ENCODE peak calls at places on chromosome 2, in six cellular contexts. A is lower leg skin, D is HCT116, V is endothelial cell of umbilical vein, L is heart left ventricle, Z is ovary. K is an unnamed sample.

GRCh38 chr2:39228413-39229209 is 15.2 kb downstream of the CDKL4 start:
- DNase-seq in A (no peak), D (no peak), V (no peak), L (peak; percentile 55), Z (no peak), K (no peak)

GRCh38 chr2:209556354-209556961 is 132.6 kb downstream of the MAP2 start:
- DNase-seq in A (no peak), D (peak; percentile 27), V (peak; percentile 70), L (no peak), Z (no peak), K (peak; percentile 9)

GRCh38 chr2:58042486-58042970 is 4.1 kb upstream of the VRK2 start:
- DNase-seq in A (no peak), D (peak; percentile 92), V (peak; percentile 95), L (no peak), Z (no peak), K (peak; percentile 19)

GRCh38 chr2:157254041-157254440 is 3.5 kb upstream of the GALNT5 start:
- DNase-seq in A (no peak), D (no peak), V (no peak), L (no peak), Z (no peak), K (no peak)

GRCh38 chr2:97996679-97997078 is 931 bp upstream of the TMEM131 start:
- DNase-seq in A (no peak), D (no peak), V (no peak), L (no peak), Z (peak; percentile 39), K (no peak)

GRCh38 chr2:170714156-170715061 is 728 bp upstream of the SP5 start:
- DNase-seq in A (peak; percentile 87), D (no peak), V (no peak), L (no peak), Z (peak; percentile 45), K (peak; percentile 48)

GRCh38 chr2:153287109-153287801 is 191.3 kb downstream of the RPRM start:
- DNase-seq in A (no peak), D (peak; percentile 47), V (no peak), L (no peak), Z (no peak), K (no peak)

GRCh38 chr2:96146151-96146880 is 1.1 kb upstream of the DUSP2 start:
- DNase-seq in A (no peak), D (no peak), V (no peak), L (peak; percentile 84), Z (peak; percentile 57), K (no peak)

GRCh38 chr2:174970092-174970491 is 35.1 kb downstream of the CHN1 start:
- DNase-seq in A (no peak), D (no peak), V (no peak), L (no peak), Z (no peak), K (no peak)

GRCh38 chr2:19710230-19710629 is 191.6 kb downstream of the TTC32 start:
- DNase-seq in A (no peak), D (no peak), V (no peak), L (no peak), Z (no peak), K (no peak)

DNA sequence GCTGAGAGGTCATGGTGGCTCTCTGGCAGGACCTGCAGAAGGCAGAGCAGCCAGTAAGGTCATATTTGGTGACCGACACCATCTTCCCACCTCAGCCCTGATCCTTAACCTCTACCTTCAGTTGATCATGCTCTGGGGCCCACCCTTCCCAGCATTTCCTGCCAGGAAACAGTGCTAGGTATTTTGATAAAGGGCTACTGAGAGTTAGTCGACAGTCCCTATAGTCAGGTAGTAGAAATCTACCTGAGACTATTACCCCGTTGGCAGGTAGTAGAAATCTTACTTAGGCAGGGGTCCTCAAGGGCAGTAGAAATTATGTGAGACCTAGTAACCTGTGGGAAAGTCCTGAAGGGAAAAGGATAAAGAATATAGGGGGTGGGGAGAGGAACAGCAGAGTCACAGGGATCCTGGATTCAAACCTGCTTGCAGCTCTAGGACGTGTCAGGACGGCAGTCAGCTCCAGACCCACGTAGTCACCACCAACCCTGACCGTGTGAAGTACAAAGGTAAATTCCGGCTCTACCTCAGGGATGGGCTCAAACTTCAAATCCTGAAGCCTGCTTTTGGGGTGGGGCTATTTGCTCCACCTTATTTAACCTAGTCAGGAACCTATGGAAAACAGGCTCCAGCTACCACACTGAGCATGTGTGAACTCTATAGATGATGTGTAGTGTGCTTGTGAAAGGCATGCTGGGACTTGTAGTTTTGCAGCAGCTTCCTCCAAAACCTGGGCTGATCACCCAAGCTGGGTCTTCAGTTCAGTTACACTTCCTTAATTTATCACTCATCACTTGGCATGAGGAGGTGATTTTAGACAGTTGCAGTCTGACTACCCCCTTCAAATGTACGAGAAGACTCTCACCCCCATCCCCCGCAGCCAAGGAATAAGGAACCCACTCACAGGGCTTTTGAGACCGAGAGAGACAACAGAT is at the start of gene DQX1:
- DNase-seq in A (peak; percentile 60), D (no peak), V (peak; percentile 28), L (no peak), Z (no peak), K (no peak)
- TF ChIP-seq POLR2A in A (no peak), D (no peak), V (no peak), L (no peak), Z (no peak), K (no peak)

GRCh38 chr2:181891258-181891965 is at the start of gene ITPRID2:
- DNase-seq in A (peak; percentile 96), D (peak; percentile 74), V (peak; percentile 87), L (peak; percentile 93), Z (peak; percentile 86), K (peak; percentile 69)
- TF ChIP-seq POLR2A in A (no peak), D (no peak), V (no peak), L (peak; percentile 27), Z (no peak), K (peak; percentile 11)

GRCh38 chr2:179031731-179032408 is 18.1 kb downstream of the CCDC141 start:
- DNase-seq in A (no peak), D (no peak), V (no peak), L (no peak), Z (no peak), K (no peak)
- TF ChIP-seq POLR2A in A (no peak), D (no peak), V (no peak), L (no peak), Z (no peak), K (no peak)

GRCh38 chr2:138607746-138608145 is 106.2 kb downstream of the SPOPL start:
- DNase-seq in A (no peak), D (no peak), V (peak; percentile 71), L (no peak), Z (no peak), K (no peak)

GRCh38 chr2:138615257-138615656 is 113.7 kb downstream of the SPOPL start:
- DNase-seq in A (no peak), D (no peak), V (no peak), L (no peak), Z (no peak), K (peak; percentile 56)

GRCh38 chr2:138609446-138609845 is 107.9 kb downstream of the SPOPL start:
- DNase-seq in A (no peak), D (no peak), V (no peak), L (no peak), Z (no peak), K (no peak)

GRCh38 chr2:138610201-138610945 is 108.8 kb downstream of the SPOPL start:
- DNase-seq in A (no peak), D (no peak), V (no peak), L (no peak), Z (no peak), K (no peak)
- TF ChIP-seq POLR2A in A (no peak), D (no peak), V (no peak), L (no peak), Z (no peak), K (no peak)

DNA sequence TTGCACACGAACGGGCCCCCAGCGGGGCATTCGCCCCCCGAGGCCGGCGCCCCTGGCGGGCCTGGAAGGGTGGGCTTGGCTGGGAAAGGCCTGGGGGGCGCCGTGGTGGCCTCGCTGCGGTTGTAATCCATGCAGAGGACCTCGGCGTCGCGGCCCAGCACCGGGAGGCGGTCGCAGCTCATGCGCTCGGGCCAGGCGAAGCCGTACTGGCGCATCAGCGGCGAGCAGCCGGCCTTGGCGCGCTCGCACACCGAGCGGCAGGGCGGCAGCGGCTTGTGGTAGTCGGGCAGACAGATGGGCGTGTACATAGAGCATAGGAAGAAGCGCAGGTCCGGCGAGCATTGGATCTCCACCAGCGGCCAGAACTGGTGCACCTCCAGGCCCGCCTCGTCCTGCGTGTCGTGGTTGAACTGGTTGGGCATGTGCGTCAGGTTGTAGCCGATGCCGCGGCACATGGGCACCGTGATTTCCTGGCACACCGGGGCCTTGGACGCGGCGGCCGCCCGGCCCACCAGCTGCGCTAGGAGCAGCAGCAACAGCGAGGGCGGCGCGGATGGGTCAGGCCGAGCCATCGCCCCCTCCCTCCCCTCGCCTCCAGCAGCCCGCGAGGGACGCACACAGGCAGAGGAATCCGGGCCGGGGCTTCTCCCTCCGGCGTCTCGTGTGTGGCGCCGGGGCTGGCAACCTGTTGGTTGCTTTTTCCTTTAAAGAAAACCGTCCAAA is 1.4 kb downstream of the FZD5 start:
- DNase-seq in A (peak; percentile 87), D (no peak), V (peak; percentile 63), L (peak; percentile 71), Z (peak; percentile 67), K (peak; percentile 19)
- TF ChIP-seq POLR2A in A (no peak), D (no peak), V (no peak), L (no peak), Z (no peak), K (no peak)

GRCh38 chr2:224585205-224586088 is at the start of gene CUL3:
- DNase-seq in A (peak; percentile 100), D (peak; percentile 94), V (peak; percentile 98), L (peak; percentile 99), Z (peak; percentile 100), K (peak; percentile 89)
- TF ChIP-seq POLR2A in A (no peak), D (peak; percentile 90), V (peak; percentile 62), L (peak; percentile 79), Z (peak; percentile 74), K (peak; percentile 94)

DNA sequence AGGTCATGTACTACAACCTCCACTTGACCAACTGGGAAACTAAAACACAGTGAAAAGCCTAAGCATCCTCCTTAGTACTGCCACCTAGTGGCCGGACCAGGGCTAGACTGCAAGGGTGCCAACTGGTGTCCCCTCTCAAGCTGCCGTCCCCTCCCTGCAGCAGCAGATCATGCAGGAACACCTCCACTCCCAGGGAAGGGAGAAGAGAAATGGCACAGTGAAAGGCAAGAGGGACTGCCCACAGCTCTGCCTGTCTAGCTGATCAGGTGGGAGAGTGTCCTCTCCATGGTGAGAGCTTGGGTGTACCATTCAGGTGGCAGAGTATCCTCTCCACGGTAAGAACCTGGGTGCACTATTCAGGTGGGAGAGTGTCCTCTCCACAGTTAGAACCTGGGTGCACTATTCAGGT is 78.1 kb downstream of the AAK1 start:
- DNase-seq in A (no peak), D (peak; percentile 36), V (peak; percentile 47), L (peak; percentile 71), Z (peak; percentile 44), K (no peak)
- TF ChIP-seq POLR2A in A (no peak), D (no peak), V (no peak), L (no peak), Z (no peak), K (no peak)

GRCh38 chr2:33484042-33484621 is 7.7 kb downstream of the RASGRP3 start:
- DNase-seq in A (no peak), D (no peak), V (no peak), L (no peak), Z (no peak), K (no peak)
- TF ChIP-seq POLR2A in A (no peak), D (no peak), V (no peak), L (no peak), Z (no peak), K (no peak)

K was measured in H54.